ENCODE peak calls at places on chromosomes 12 and 14, in ten cellular contexts. A is neural progenitor cell; Q is fibroblast of pulmonary artery; R is CD8-positive, alpha-beta T cell; T is AG04449; H is HFF-Myc; F is upper lobe of right lung; S is ovary; B is neural crest cell; V is dorsolateral prefrontal cortex. X is an unnamed sample.

GRCh38 chr12:40104461-40105264 is 1.2 kb downstream of the SLC2A13 start:
- DNase-seq in Q (no peak), S (no peak), F (peak), B (no peak), V (no peak), T (no peak), R (no peak), A (peak), H (no peak), X (no peak)

GRCh38 chr12:50545783-50546182 is 41.0 kb downstream of the DIP2B start:
- DNase-seq in F (no peak), R (no peak), B (no peak), T (no peak), V (no peak), Q (no peak), S (no peak), H (no peak), A (no peak), X (no peak)

GRCh38 chr12:67710582-67710981 is 62.0 kb downstream of the DYRK2 start:
- DNase-seq in S (no peak), R (no peak), B (no peak), T (no peak), A (no peak), F (no peak), Q (no peak), H (peak), V (no peak), X (no peak)

GRCh38 chr14:102954081-102954789 is 31.8 kb downstream of the AMN start:
- DNase-seq in B (no peak), Q (no peak), S (no peak), F (no peak), H (no peak), V (no peak), R (no peak), T (no peak), A (no peak), X (no peak)

GRCh38 chr12:104569348-104570173 is 112.8 kb downstream of the CHST11 start:
- DNase-seq in R (peak), H (no peak), V (no peak), S (no peak), T (no peak), A (no peak), F (no peak), B (no peak), Q (peak), X (no peak)

GRCh38 chr14:35558680-35559079 is 24.7 kb downstream of the INSM2 start:
- DNase-seq in A (peak), F (no peak), T (no peak), V (peak), R (no peak), H (no peak), Q (no peak), S (no peak), B (peak), X (no peak)

GRCh38 chr12:105409881-105410471 is 79.5 kb downstream of the C12orf75 start:
- DNase-seq in T (no peak), F (no peak), A (no peak), B (no peak), Q (peak), S (no peak), H (no peak), R (no peak), V (no peak), X (no peak)

GRCh38 chr14:23536494-23536893 is 15.1 kb downstream of the ZFHX2 start:
- DNase-seq in H (no peak), T (no peak), B (no peak), S (no peak), F (no peak), V (no peak), A (no peak), R (no peak), Q (no peak), X (no peak)

GRCh38 chr14:63378444-63378843 is 59.7 kb upstream of the GPHB5 start:
- DNase-seq in Q (no peak), R (no peak), A (no peak), B (no peak), F (no peak), H (no peak), S (no peak), T (no peak), V (no peak), X (no peak)

GRCh38 chr14:26448181-26448855 is 149.5 kb downstream of the NOVA1 start:
- DNase-seq in A (no peak), B (no peak), R (no peak), F (no peak), Q (no peak), V (no peak), S (no peak), T (no peak), H (no peak), X (no peak)

GRCh38 chr14:103552011-103552797 is 10.3 kb downstream of the BAG5 start:
- DNase-seq in F (peak), B (no peak), S (no peak), R (no peak), H (no peak), V (no peak), Q (peak), A (no peak), T (no peak), X (no peak)

GRCh38 chr12:56751712-56752598 is at the start of gene PRIM1:
- DNase-seq in Q (peak), S (peak), H (peak), A (peak), F (peak), T (no peak), R (peak), B (peak), V (peak), X (peak)

GRCh38 chr14:97411938-97412612 is 614.9 kb downstream of the VRK1 start:
- DNase-seq in H (no peak), B (no peak), R (peak), V (no peak), T (no peak), A (peak), S (no peak), F (no peak), Q (no peak), X (peak)

GRCh38 chr14:79278798-79279644 is 932.3 kb downstream of the DIO2 start:
- DNase-seq in R (no peak), B (peak), H (peak), A (peak), F (peak), T (peak), V (peak), Q (peak), S (no peak), X (peak)

GRCh38 chr12:6326316-6326959 is 15.4 kb downstream of the TNFRSF1A start:
- DNase-seq in A (peak), R (no peak), B (no peak), H (no peak), T (no peak), S (peak), F (no peak), V (no peak), Q (peak), X (peak)

GRCh38 chr12:101407054-101407437 is 526 bp downstream of the ARL1 start:
- DNase-seq in F (no peak), B (no peak), R (no peak), T (no peak), S (no peak), A (peak), H (no peak), Q (no peak), V (no peak), X (no peak)

GRCh38 chr12:114668905-114669304 is 15.1 kb downstream of the TBX3 start:
- DNase-seq in F (no peak), R (no peak), S (no peak), T (no peak), Q (no peak), B (no peak), H (no peak), V (no peak), A (no peak), X (peak)

GRCh38 chr12:6745751-6746525 is 7.0 kb downstream of the MLF2 start:
- DNase-seq in A (no peak), H (no peak), T (no peak), B (no peak), R (peak), V (no peak), F (no peak), Q (no peak), S (no peak), X (no peak)

GRCh38 chr12:14284189-14284722 is 81.2 kb upstream of the ATF7IP start:
- DNase-seq in V (no peak), H (no peak), B (no peak), S (peak), R (no peak), T (no peak), A (peak), Q (peak), F (no peak), X (peak)

GRCh38 chr14:72590577-72590976 is 303.3 kb downstream of the DPF3 start:
- DNase-seq in T (no peak), S (no peak), V (no peak), Q (no peak), B (no peak), A (no peak), H (no peak), F (no peak), R (no peak), X (no peak)

GRCh38 chr12:58342736-58343135 is 401.4 kb downstream of the ATP23 start:
- DNase-seq in H (no peak), F (no peak), A (no peak), S (no peak), B (no peak), R (no peak), T (no peak), Q (no peak), V (no peak), X (no peak)

GRCh38 chr14:91082282-91082681 is 21.8 kb upstream of the RPS6KA5 start:
- DNase-seq in A (no peak), T (no peak), S (no peak), R (no peak), Q (no peak), V (no peak), F (no peak), B (no peak), H (no peak), X (no peak)

GRCh38 chr12:101889216-101889752 is 11.9 kb downstream of the DRAM1 start:
- DNase-seq in T (no peak), S (no peak), A (no peak), F (no peak), H (no peak), R (no peak), V (no peak), Q (no peak), B (no peak), X (no peak)

GRCh38 chr12:12598864-12599263 is 12.8 kb upstream of the CREBL2 start:
- DNase-seq in V (no peak), T (no peak), S (no peak), B (no peak), F (no peak), A (no peak), H (no peak), R (no peak), Q (no peak), X (no peak)

GRCh38 chr14:65329481-65329880 is 83.0 kb upstream of the FUT8 start:
- DNase-seq in H (no peak), S (no peak), A (no peak), B (no peak), V (no peak), T (no peak), R (no peak), F (no peak), Q (no peak), X (no peak)

GRCh38 chr14:51139221-51139681 is 44.3 kb upstream of the TRIM9 start:
- DNase-seq in B (no peak), T (no peak), V (no peak), R (no peak), A (no peak), Q (peak), F (no peak), S (no peak), H (no peak), X (no peak)

GRCh38 chr12:93526786-93527428 is 45.6 kb upstream of the SOCS2 start:
- DNase-seq in R (no peak), F (no peak), T (peak), B (no peak), A (peak), V (no peak), Q (peak), S (no peak), H (peak), X (no peak)

DNA sequence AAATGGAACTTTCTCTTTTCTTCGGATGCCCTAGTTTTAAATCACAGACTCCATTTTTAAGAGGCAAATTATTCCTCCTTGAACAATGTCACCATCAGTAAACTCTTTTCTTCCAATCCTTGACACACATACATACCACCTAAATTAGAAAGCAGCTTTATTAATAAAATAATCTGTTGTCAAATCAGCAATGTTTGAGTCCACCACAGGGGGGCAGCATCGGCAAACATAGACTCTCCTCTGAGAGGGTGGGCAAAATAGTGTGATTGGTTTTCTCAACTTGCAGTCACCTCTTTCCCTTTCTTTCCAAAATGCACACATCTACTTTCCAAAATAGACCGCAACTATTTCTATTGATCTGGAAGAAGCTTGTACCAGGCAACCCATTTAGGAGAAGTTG is 438.4 kb upstream of the OR4E1 start:
- DNase-seq in S (no peak), H (no peak), B (peak), T (no peak), Q (no peak), R (peak), A (peak), F (no peak), V (no peak), X (peak)
- TF ChIP-seq CTCF in S (no peak), H (peak), B (peak), T (peak), Q (peak), R (peak), A (peak), F (peak), V (no peak), X (peak)

DNA sequence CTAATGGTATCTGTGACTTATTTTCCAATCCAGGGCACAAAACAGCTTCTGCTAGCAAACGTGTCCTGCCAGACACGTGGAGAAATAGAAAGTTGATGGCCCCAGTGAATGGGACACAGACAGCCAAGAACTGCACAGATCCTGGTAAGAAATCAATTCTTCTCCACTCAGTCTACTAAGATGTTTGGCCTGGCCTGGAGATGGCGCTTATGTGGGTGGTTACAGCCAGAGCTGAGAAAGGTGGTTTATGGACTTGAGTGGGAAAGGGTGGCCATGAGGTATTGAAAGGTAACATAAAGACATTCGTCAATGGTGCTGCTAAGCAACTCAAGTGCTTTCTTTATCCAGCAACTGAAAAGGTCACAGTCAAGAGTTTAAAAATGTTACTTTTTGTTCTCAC is 2.9 kb downstream of the SLC24A4 start:
- DNase-seq in F (no peak), Q (no peak), V (no peak), B (no peak), A (no peak), H (no peak), T (no peak), S (no peak), R (no peak), X (no peak)
- TF ChIP-seq CTCF in F (no peak), Q (peak), V (no peak), B (no peak), A (peak), H (no peak), T (no peak), S (no peak), R (no peak), X (no peak)

DNA sequence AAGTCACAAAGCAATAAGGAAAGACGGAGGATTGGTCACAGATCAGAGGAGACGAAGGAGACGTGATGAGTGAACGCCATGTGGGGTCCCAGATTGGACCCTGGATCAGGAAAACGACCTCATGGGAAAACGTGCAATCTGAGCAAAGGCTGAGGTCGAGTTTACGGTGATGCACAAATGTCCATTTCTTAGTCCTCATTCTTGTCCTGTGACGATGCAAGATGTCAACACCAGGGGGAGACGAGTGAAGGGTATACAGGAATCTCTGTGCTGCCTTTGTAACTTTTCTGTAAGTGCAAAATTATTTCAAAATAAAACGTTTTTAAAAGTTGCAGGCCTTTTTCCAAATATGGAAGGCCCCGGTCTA is 329.8 kb downstream of the MED13L start:
- DNase-seq in B (no peak), S (no peak), H (no peak), Q (no peak), A (no peak), F (no peak), T (no peak), R (no peak), V (no peak), X (no peak)
- TF ChIP-seq CTCF in B (no peak), S (no peak), H (no peak), Q (peak), A (peak), F (no peak), T (no peak), R (no peak), V (no peak), X (no peak)

GRCh38 chr12:54390668-54391551 is 6.4 kb upstream of the ZNF385A start:
- DNase-seq in V (no peak), S (peak), F (no peak), B (peak), Q (no peak), R (peak), T (no peak), A (peak), H (no peak), X (peak)
- TF ChIP-seq CTCF in V (no peak), S (no peak), F (no peak), B (peak), Q (no peak), R (no peak), T (no peak), A (peak), H (no peak), X (no peak)

DNA sequence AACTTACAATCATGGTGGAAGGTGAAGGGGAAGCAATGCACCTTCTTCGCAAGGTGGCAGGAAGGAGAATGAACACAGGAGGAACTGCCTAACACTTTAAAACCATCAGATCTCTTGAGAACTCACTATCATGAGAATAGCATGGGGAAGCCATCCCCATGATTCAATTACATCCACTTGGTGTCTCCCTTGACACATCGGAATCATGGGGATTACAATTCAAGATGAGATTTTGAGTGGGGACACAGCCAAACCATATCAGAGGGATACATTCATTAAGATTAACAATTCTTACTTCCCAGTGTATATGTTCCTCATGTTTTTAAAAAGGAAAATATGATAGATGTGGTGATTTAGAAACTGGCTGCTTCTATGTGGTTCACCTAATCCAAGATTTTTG is 117.9 kb downstream of the PDE3A start:
- DNase-seq in F (no peak), A (peak), T (no peak), B (no peak), H (no peak), V (no peak), S (no peak), Q (no peak), R (no peak), X (no peak)
- TF ChIP-seq CTCF in F (no peak), A (peak), T (no peak), B (no peak), H (peak), V (peak), S (no peak), Q (no peak), R (no peak), X (no peak)